ENCODE peak calls at places on chromosomes 12 and 14, in eight cellular contexts. X, D, G, Y, W, T, O and S are unnamed samples.

GRCh38 chr12:95248604-95249355 is 31.2 kb downstream of the VEZT start:
- DNase-seq in X (no peak), D (no peak), G (no peak), Y (no peak), W (no peak), T (peak; percentile 14), O (no peak), S (no peak)

GRCh38 chr12:4809449-4810218 is 89.4 kb downstream of the GALNT8 start:
- DNase-seq in X (no peak), D (no peak), G (no peak), Y (no peak), W (no peak), T (no peak), O (no peak), S (no peak)

GRCh38 chr14:75861161-75861621 is 120.6 kb downstream of the TGFB3 start:
- DNase-seq in X (no peak), D (no peak), G (no peak), Y (no peak), W (no peak), T (no peak), O (no peak), S (no peak)

GRCh38 chr12:1792406-1792805 is 28.0 kb upstream of the LRTM2 start:
- DNase-seq in X (no peak), D (no peak), G (no peak), Y (no peak), W (no peak), T (no peak), O (no peak), S (no peak)

GRCh38 chr12:98022961-98023360 is 492.4 kb upstream of the TMPO start:
- DNase-seq in X (no peak), D (no peak), G (no peak), Y (no peak), W (no peak), T (no peak), O (no peak), S (no peak)

GRCh38 chr12:29552324-29552927 is 54.9 kb upstream of the OVCH1 start:
- DNase-seq in X (peak; percentile 10), D (peak; percentile 71), G (peak; percentile 37), Y (no peak), W (peak; percentile 52), T (no peak), O (peak; percentile 28), S (peak; percentile 78)

GRCh38 chr12:51951843-51952722 is 584 bp downstream of the ACVR1B start:
- DNase-seq in X (no peak), D (no peak), G (no peak), Y (peak; percentile 40), W (peak; percentile 24), T (no peak), O (peak; percentile 30), S (no peak)

GRCh38 chr12:66638666-66639065 is 40.2 kb downstream of the GRIP1 start:
- DNase-seq in X (no peak), D (no peak), G (no peak), Y (no peak), W (no peak), T (no peak), O (no peak), S (no peak)

GRCh38 chr12:563250-563781 is 99.9 kb downstream of the NINJ2 start:
- DNase-seq in X (peak; percentile 65), D (no peak), G (no peak), Y (no peak), W (no peak), T (no peak), O (no peak), S (no peak)

GRCh38 chr14:40003773-40004172 is 571.5 kb upstream of the FBXO33 start:
- DNase-seq in X (no peak), D (no peak), G (no peak), Y (no peak), W (no peak), T (no peak), O (no peak), S (no peak)

GRCh38 chr12:20376984-20377383 is 8.6 kb downstream of the PDE3A start:
- DNase-seq in X (no peak), D (no peak), G (no peak), Y (no peak), W (no peak), T (no peak), O (no peak), S (no peak)

GRCh38 chr12:66048218-66048842 is 82.2 kb downstream of the LLPH start:
- DNase-seq in X (no peak), D (no peak), G (no peak), Y (no peak), W (no peak), T (no peak), O (no peak), S (no peak)

GRCh38 chr12:69039881-69040280 is 106.9 kb upstream of the CPM start:
- DNase-seq in X (no peak), D (no peak), G (no peak), Y (no peak), W (no peak), T (no peak), O (no peak), S (no peak)

GRCh38 chr12:2429032-2429431 is 365.7 kb upstream of the FKBP4 start:
- DNase-seq in X (no peak), D (no peak), G (no peak), Y (no peak), W (no peak), T (no peak), O (no peak), S (no peak)

GRCh38 chr14:94376976-94377865 is 11.2 kb downstream of the SERPINA1 start:
- DNase-seq in X (no peak), D (peak; percentile 55), G (no peak), Y (no peak), W (no peak), T (no peak), O (no peak), S (no peak)

GRCh38 chr14:42224053-42224888 is 617.6 kb downstream of the LRFN5 start:
- DNase-seq in X (no peak), D (peak; percentile 49), G (no peak), Y (no peak), W (peak; percentile 44), T (peak; percentile 19), O (peak; percentile 10), S (no peak)

GRCh38 chr12:115407723-115408122 is 723.7 kb upstream of the TBX3 start:
- DNase-seq in X (no peak), D (no peak), G (no peak), Y (no peak), W (no peak), T (no peak), O (no peak), S (no peak)

GRCh38 chr12:122067966-122068365 is 10.6 kb upstream of the MLXIP start:
- DNase-seq in X (no peak), D (no peak), G (no peak), Y (no peak), W (peak; percentile 58), T (no peak), O (peak; percentile 82), S (no peak)

GRCh38 chr14:48726080-48726642 is 860.0 kb downstream of the RPS29 start:
- DNase-seq in X (no peak), D (no peak), G (no peak), Y (no peak), W (no peak), T (no peak), O (no peak), S (no peak)